ENCODE peak calls at places on chromosomes 6 and 20, in seven cellular contexts. One of them, this sample, is unnamed.

GRCh38 chr6:169168706-169169105 is 84.9 kb downstream of the THBS2 start:
- DNase-seq in osteoblast: no peak
- DNase-seq in CD8-positive, alpha-beta T cell: no peak
- DNase-seq in left ventricle myocardium inferior: no peak
- DNase-seq in fibroblast of the aortic adventitia: no peak
- DNase-seq in GM10248: no peak
- DNase-seq in AG04450: no peak
- DNase-seq in this sample: no peak

GRCh38 chr20:61414455-61414991 is 162.5 kb downstream of the CDH4 start:
- DNase-seq in osteoblast: no peak
- DNase-seq in CD8-positive, alpha-beta T cell: no peak
- DNase-seq in left ventricle myocardium inferior: no peak
- DNase-seq in fibroblast of the aortic adventitia: no peak
- DNase-seq in GM10248: no peak
- DNase-seq in AG04450: no peak
- DNase-seq in this sample: no peak

GRCh38 chr6:33851959-33852358 is 48.2 kb upstream of the MLN start:
- DNase-seq in osteoblast: peak
- DNase-seq in CD8-positive, alpha-beta T cell: no peak
- DNase-seq in left ventricle myocardium inferior: no peak
- DNase-seq in fibroblast of the aortic adventitia: no peak
- DNase-seq in GM10248: no peak
- DNase-seq in AG04450: no peak
- DNase-seq in this sample: no peak

GRCh38 chr20:37902504-37903313 is at the start of gene VSTM2L:
- DNase-seq in osteoblast: peak
- DNase-seq in CD8-positive, alpha-beta T cell: no peak
- DNase-seq in left ventricle myocardium inferior: no peak
- DNase-seq in fibroblast of the aortic adventitia: peak
- DNase-seq in GM10248: peak
- DNase-seq in AG04450: peak
- DNase-seq in this sample: peak

GRCh38 chr20:9218412-9219001 is 149.6 kb downstream of the PLCB4 start:
- DNase-seq in osteoblast: peak
- DNase-seq in CD8-positive, alpha-beta T cell: no peak
- DNase-seq in left ventricle myocardium inferior: no peak
- DNase-seq in fibroblast of the aortic adventitia: no peak
- DNase-seq in GM10248: no peak
- DNase-seq in AG04450: no peak
- DNase-seq in this sample: no peak

GRCh38 chr20:31517373-31517772 is 3.1 kb downstream of the HM13 start:
- DNase-seq in osteoblast: peak
- DNase-seq in CD8-positive, alpha-beta T cell: no peak
- DNase-seq in left ventricle myocardium inferior: peak
- DNase-seq in fibroblast of the aortic adventitia: peak
- DNase-seq in GM10248: no peak
- DNase-seq in AG04450: no peak
- DNase-seq in this sample: no peak

GRCh38 chr20:56429941-56430340 is 17.9 kb downstream of the CASS4 start:
- DNase-seq in osteoblast: no peak
- DNase-seq in CD8-positive, alpha-beta T cell: no peak
- DNase-seq in left ventricle myocardium inferior: no peak
- DNase-seq in fibroblast of the aortic adventitia: no peak
- DNase-seq in GM10248: no peak
- DNase-seq in AG04450: no peak
- DNase-seq in this sample: no peak

GRCh38 chr20:35134472-35134871 is 12.7 kb downstream of the EDEM2 start:
- DNase-seq in osteoblast: peak
- DNase-seq in CD8-positive, alpha-beta T cell: no peak
- DNase-seq in left ventricle myocardium inferior: peak
- DNase-seq in fibroblast of the aortic adventitia: peak
- DNase-seq in GM10248: no peak
- DNase-seq in AG04450: no peak
- DNase-seq in this sample: no peak

GRCh38 chr20:14451458-14451857 is 114.0 kb upstream of the FLRT3 start:
- DNase-seq in osteoblast: no peak
- DNase-seq in CD8-positive, alpha-beta T cell: no peak
- DNase-seq in left ventricle myocardium inferior: no peak
- DNase-seq in fibroblast of the aortic adventitia: no peak
- DNase-seq in GM10248: no peak
- DNase-seq in AG04450: no peak
- DNase-seq in this sample: no peak

GRCh38 chr20:3797592-3798404 is 1.7 kb downstream of the CDC25B start:
- DNase-seq in osteoblast: peak
- DNase-seq in CD8-positive, alpha-beta T cell: peak
- DNase-seq in left ventricle myocardium inferior: no peak
- DNase-seq in fibroblast of the aortic adventitia: no peak
- DNase-seq in GM10248: peak
- DNase-seq in AG04450: no peak
- DNase-seq in this sample: no peak

GRCh38 chr6:78390066-78390465 is 477.3 kb upstream of the IRAK1BP1 start:
- DNase-seq in osteoblast: no peak
- DNase-seq in CD8-positive, alpha-beta T cell: no peak
- DNase-seq in left ventricle myocardium inferior: no peak
- DNase-seq in fibroblast of the aortic adventitia: no peak
- DNase-seq in GM10248: no peak
- DNase-seq in AG04450: no peak
- DNase-seq in this sample: no peak

GRCh38 chr6:75318900-75319299 is 34.3 kb upstream of the TMEM30A start:
- DNase-seq in osteoblast: no peak
- DNase-seq in CD8-positive, alpha-beta T cell: no peak
- DNase-seq in left ventricle myocardium inferior: no peak
- DNase-seq in fibroblast of the aortic adventitia: no peak
- DNase-seq in GM10248: no peak
- DNase-seq in AG04450: no peak
- DNase-seq in this sample: no peak

GRCh38 chr6:10451828-10452509 is 37.1 kb upstream of the TFAP2A start:
- DNase-seq in osteoblast: peak
- DNase-seq in CD8-positive, alpha-beta T cell: no peak
- DNase-seq in left ventricle myocardium inferior: no peak
- DNase-seq in fibroblast of the aortic adventitia: peak
- DNase-seq in GM10248: no peak
- DNase-seq in AG04450: peak
- DNase-seq in this sample: no peak

GRCh38 chr6:148074735-148075134 is 267.9 kb upstream of the SASH1 start:
- DNase-seq in osteoblast: no peak
- DNase-seq in CD8-positive, alpha-beta T cell: no peak
- DNase-seq in left ventricle myocardium inferior: no peak
- DNase-seq in fibroblast of the aortic adventitia: no peak
- DNase-seq in GM10248: no peak
- DNase-seq in AG04450: no peak
- DNase-seq in this sample: peak

GRCh38 chr6:10733863-10734262 is 11.0 kb downstream of the TMEM14C start:
- DNase-seq in osteoblast: no peak
- DNase-seq in CD8-positive, alpha-beta T cell: no peak
- DNase-seq in left ventricle myocardium inferior: no peak
- DNase-seq in fibroblast of the aortic adventitia: no peak
- DNase-seq in GM10248: no peak
- DNase-seq in AG04450: no peak
- DNase-seq in this sample: no peak

GRCh38 chr20:44549123-44549522 is 27.3 kb upstream of the SERINC3 start:
- DNase-seq in osteoblast: no peak
- DNase-seq in CD8-positive, alpha-beta T cell: no peak
- DNase-seq in left ventricle myocardium inferior: no peak
- DNase-seq in fibroblast of the aortic adventitia: no peak
- DNase-seq in GM10248: no peak
- DNase-seq in AG04450: no peak
- DNase-seq in this sample: no peak

GRCh38 chr20:59015812-59016711 is 3.2 kb upstream of the TUBB1 start:
- DNase-seq in osteoblast: no peak
- DNase-seq in CD8-positive, alpha-beta T cell: peak
- DNase-seq in left ventricle myocardium inferior: no peak
- DNase-seq in fibroblast of the aortic adventitia: no peak
- DNase-seq in GM10248: no peak
- DNase-seq in AG04450: no peak
- DNase-seq in this sample: no peak

GRCh38 chr6:27809939-27810767 is 102.0 kb downstream of the OR2B2 start:
- DNase-seq in osteoblast: peak
- DNase-seq in CD8-positive, alpha-beta T cell: peak
- DNase-seq in left ventricle myocardium inferior: peak
- DNase-seq in fibroblast of the aortic adventitia: peak
- DNase-seq in GM10248: peak
- DNase-seq in AG04450: peak
- DNase-seq in this sample: peak

GRCh38 chr6:44073612-44074382 is 53.5 kb downstream of the MRPL14 start:
- DNase-seq in osteoblast: peak
- DNase-seq in CD8-positive, alpha-beta T cell: no peak
- DNase-seq in left ventricle myocardium inferior: peak
- DNase-seq in fibroblast of the aortic adventitia: peak
- DNase-seq in GM10248: no peak
- DNase-seq in AG04450: no peak
- DNase-seq in this sample: no peak
- TF ChIP-seq CTCF in osteoblast: no peak
- TF ChIP-seq CTCF in CD8-positive, alpha-beta T cell: no peak
- TF ChIP-seq CTCF in left ventricle myocardium inferior: no peak
- TF ChIP-seq CTCF in fibroblast of the aortic adventitia: peak
- TF ChIP-seq CTCF in GM10248: no peak
- TF ChIP-seq CTCF in AG04450: peak
- TF ChIP-seq CTCF in this sample: no peak

DNA sequence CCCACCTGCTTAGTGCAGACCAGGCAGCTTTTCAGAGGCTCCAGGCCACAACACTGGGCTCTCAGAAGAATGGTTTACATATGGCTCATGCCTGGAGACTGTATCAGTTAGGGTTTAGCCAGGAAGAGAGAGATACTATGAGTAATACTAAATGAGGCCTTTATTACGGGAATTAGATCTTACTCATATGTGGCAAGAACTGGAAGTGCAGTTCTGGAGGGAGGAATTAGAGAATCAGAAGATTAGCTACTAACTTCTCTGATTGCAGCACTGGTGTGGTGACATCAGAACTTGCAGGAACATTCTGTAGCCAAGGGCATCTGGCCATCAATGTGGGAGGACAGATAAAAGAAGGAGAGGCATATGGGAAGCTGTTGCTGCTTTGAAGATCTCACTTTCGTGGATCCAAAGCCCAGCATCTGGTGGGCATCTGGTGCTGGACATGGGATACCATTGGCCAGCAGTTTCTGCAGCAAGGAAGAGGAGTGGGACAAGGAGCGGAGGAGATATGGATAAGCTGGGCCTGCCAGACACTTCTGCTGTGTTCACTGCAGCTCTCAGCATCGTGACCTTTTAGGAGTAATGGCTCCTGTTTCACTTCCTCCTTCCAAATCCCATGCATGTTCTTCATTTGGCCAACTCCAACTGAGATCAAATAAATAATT is 248.5 kb downstream of the BTBD3 start:
- DNase-seq in osteoblast: peak
- DNase-seq in CD8-positive, alpha-beta T cell: no peak
- DNase-seq in left ventricle myocardium inferior: peak
- DNase-seq in fibroblast of the aortic adventitia: peak
- DNase-seq in GM10248: no peak
- DNase-seq in AG04450: peak
- DNase-seq in this sample: no peak
- TF ChIP-seq CTCF in osteoblast: no peak
- TF ChIP-seq CTCF in CD8-positive, alpha-beta T cell: no peak
- TF ChIP-seq CTCF in left ventricle myocardium inferior: peak
- TF ChIP-seq CTCF in fibroblast of the aortic adventitia: peak
- TF ChIP-seq CTCF in GM10248: no peak
- TF ChIP-seq CTCF in AG04450: no peak
- TF ChIP-seq CTCF in this sample: no peak

DNA sequence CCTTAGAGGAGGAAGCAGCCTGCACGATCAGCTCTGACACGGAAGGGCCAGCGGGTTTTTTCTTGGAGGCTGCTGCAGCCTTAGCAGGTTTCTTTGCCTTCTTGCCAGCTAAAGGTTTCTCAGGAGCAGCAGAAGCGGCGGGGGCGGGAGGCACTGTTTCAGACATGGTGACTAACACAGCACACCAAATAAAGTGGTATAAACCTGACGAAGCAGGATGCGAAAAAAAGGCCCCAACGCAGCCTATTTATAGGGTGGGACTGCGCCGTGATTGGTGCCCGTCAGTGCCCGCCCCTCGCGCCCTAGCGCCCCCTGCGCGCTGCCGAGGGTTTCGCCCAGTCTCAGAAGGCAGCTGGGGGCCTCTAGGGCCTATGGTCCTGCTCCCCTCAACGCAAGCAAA is 55.0 kb downstream of the TRIM38 start:
- DNase-seq in osteoblast: peak
- DNase-seq in CD8-positive, alpha-beta T cell: peak
- DNase-seq in left ventricle myocardium inferior: peak
- DNase-seq in fibroblast of the aortic adventitia: peak
- DNase-seq in GM10248: no peak
- DNase-seq in AG04450: peak
- DNase-seq in this sample: peak
- TF ChIP-seq CTCF in osteoblast: peak
- TF ChIP-seq CTCF in CD8-positive, alpha-beta T cell: no peak
- TF ChIP-seq CTCF in left ventricle myocardium inferior: peak
- TF ChIP-seq CTCF in fibroblast of the aortic adventitia: peak
- TF ChIP-seq CTCF in GM10248: peak
- TF ChIP-seq CTCF in AG04450: peak
- TF ChIP-seq CTCF in this sample: no peak

DNA sequence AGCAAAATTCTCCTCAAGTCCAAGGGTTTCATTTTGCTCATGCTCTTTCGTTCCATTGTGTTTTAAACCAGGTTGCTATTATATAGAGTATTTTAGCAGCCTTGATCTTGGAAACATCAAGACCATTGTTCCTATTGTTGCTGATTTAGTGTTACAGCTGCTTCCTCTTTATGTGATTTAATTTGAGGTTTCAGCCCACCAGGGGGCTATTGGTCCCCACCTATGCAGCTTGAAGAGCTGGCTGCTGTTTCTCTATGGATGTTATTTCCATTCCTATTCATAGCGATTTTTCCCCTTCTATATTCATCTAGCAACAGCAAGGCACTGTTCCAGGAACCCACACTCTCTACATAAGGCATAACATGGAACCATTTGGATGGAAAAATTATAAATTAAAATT is 418.8 kb downstream of the CDKAL1 start:
- DNase-seq in osteoblast: no peak
- DNase-seq in CD8-positive, alpha-beta T cell: no peak
- DNase-seq in left ventricle myocardium inferior: no peak
- DNase-seq in fibroblast of the aortic adventitia: peak
- DNase-seq in GM10248: no peak
- DNase-seq in AG04450: no peak
- DNase-seq in this sample: no peak
- TF ChIP-seq CTCF in osteoblast: no peak
- TF ChIP-seq CTCF in CD8-positive, alpha-beta T cell: no peak
- TF ChIP-seq CTCF in left ventricle myocardium inferior: no peak
- TF ChIP-seq CTCF in fibroblast of the aortic adventitia: no peak
- TF ChIP-seq CTCF in GM10248: no peak
- TF ChIP-seq CTCF in AG04450: no peak
- TF ChIP-seq CTCF in this sample: no peak

GRCh38 chr6:154457881-154458284 is 52.6 kb downstream of the CNKSR3 start:
- DNase-seq in osteoblast: no peak
- DNase-seq in CD8-positive, alpha-beta T cell: no peak
- DNase-seq in left ventricle myocardium inferior: no peak
- DNase-seq in fibroblast of the aortic adventitia: no peak
- DNase-seq in GM10248: no peak
- DNase-seq in AG04450: no peak
- DNase-seq in this sample: no peak
- TF ChIP-seq CTCF in osteoblast: no peak
- TF ChIP-seq CTCF in CD8-positive, alpha-beta T cell: no peak
- TF ChIP-seq CTCF in left ventricle myocardium inferior: no peak
- TF ChIP-seq CTCF in fibroblast of the aortic adventitia: no peak
- TF ChIP-seq CTCF in GM10248: no peak
- TF ChIP-seq CTCF in AG04450: no peak
- TF ChIP-seq CTCF in this sample: no peak

DNA sequence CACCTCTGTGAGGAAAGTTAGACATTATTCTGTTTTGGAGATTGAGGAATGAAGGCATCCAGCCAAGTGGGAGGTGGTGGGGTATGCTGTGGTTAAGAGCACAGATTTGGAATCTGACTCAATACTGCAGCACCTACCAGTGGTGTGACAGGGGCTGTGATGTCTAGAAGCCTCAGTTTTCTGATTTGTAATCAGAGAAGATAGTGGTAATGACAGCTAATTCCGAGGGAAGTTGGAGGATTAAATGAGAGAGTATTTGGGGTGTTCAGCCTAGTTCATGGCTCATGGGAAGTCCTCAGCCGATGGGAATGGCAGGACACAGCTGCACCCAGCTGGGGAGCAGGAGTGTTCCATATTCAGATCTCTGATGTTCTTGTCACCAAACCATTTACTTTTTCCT is 9.2 kb downstream of the SLC9A8 start:
- DNase-seq in osteoblast: peak
- DNase-seq in CD8-positive, alpha-beta T cell: no peak
- DNase-seq in left ventricle myocardium inferior: no peak
- DNase-seq in fibroblast of the aortic adventitia: peak
- DNase-seq in GM10248: no peak
- DNase-seq in AG04450: no peak
- DNase-seq in this sample: no peak
- TF ChIP-seq CTCF in osteoblast: peak
- TF ChIP-seq CTCF in CD8-positive, alpha-beta T cell: no peak
- TF ChIP-seq CTCF in left ventricle myocardium inferior: peak
- TF ChIP-seq CTCF in fibroblast of the aortic adventitia: peak
- TF ChIP-seq CTCF in GM10248: peak
- TF ChIP-seq CTCF in AG04450: peak
- TF ChIP-seq CTCF in this sample: no peak